ENCODE peak calls at places on chromosomes 16 and 17, in four cellular contexts. I is ACHN; Z is activated CD4-positive, alpha-beta memory T cell treated with anti-CD3 and anti-CD28 coated beads, Interleukin-2, amount 10 ng/mL, durations not matched to agents 7 days and 5 days; H is Caki2. M is an unnamed sample.

GRCh38 chr16:48054881-48055601 is 100.8 kb downstream of the ABCC12 start:
- DNase-seq in H (peak; percentile 27), Z (peak; percentile 43), I (peak; percentile 70), M (peak; percentile 43)

GRCh38 chr17:2723505-2723996 is 12.0 kb upstream of the CLUH start:
- DNase-seq in H (no peak), I (no peak), Z (no peak), M (no peak)

GRCh38 chr16:58306327-58306726 is 11.5 kb upstream of the PRSS54 start:
- DNase-seq in Z (peak; percentile 58), H (no peak), I (peak; percentile 30), M (peak; percentile 9)

GRCh38 chr17:37490022-37490587 is 414 bp downstream of the DUSP14 start:
- DNase-seq in I (peak; percentile 70), Z (peak; percentile 74), H (peak; percentile 52), M (no peak)

GRCh38 chr16:19338335-19338734 is 52.8 kb downstream of the CLEC19A start:
- DNase-seq in I (no peak), H (no peak), Z (no peak), M (no peak)

GRCh38 chr16:11781773-11782172 is 15.3 kb downstream of the ZC3H7A start:
- DNase-seq in H (no peak), Z (no peak), I (no peak), M (no peak)

GRCh38 chr17:29764748-29765147 is 142.0 kb upstream of the CORO6 start:
- DNase-seq in H (no peak), Z (no peak), I (no peak), M (no peak)

GRCh38 chr17:47315451-47316266 is 8.1 kb upstream of the EFCAB13 start:
- DNase-seq in I (peak; percentile 80), Z (peak; percentile 29), H (peak; percentile 69), M (peak; percentile 61)

GRCh38 chr17:64133546-64134215 is 3.7 kb upstream of the ERN1 start:
- DNase-seq in H (peak; percentile 44), I (peak; percentile 81), Z (no peak), M (no peak)

GRCh38 chr17:78725448-78726021 is 56.5 kb downstream of the CYTH1 start:
- DNase-seq in H (no peak), Z (no peak), I (no peak), M (no peak)

GRCh38 chr16:10562361-10562899 is 18.0 kb downstream of the EMP2 start:
- DNase-seq in I (no peak), Z (no peak), H (no peak), M (no peak)

GRCh38 chr17:4110152-4110551 is 32.7 kb downstream of the ZZEF1 start:
- DNase-seq in I (no peak), Z (no peak), H (no peak), M (peak; percentile 31)

GRCh38 chr17:44840936-44841335 is 6.7 kb upstream of the HIGD1B start:
- DNase-seq in H (no peak), Z (no peak), I (no peak), M (no peak)

GRCh38 chr16:1097156-1097555 is 1.1 kb upstream of the C1QTNF8 start:
- DNase-seq in H (no peak), I (no peak), Z (no peak), M (no peak)

GRCh38 chr16:1108299-1109252 is 12.5 kb upstream of the C1QTNF8 start:
- DNase-seq in H (no peak), I (peak; percentile 61), Z (no peak), M (peak; percentile 9)

GRCh38 chr17:78903101-78903779 is at the start of gene CEP295NL:
- DNase-seq in I (peak; percentile 24), H (no peak), Z (no peak), M (no peak)

GRCh38 chr17:68228817-68229570 is 18.8 kb upstream of the AMZ2 start:
- DNase-seq in I (no peak), H (no peak), Z (no peak), M (no peak)

GRCh38 chr17:45307290-45308015 is 9.4 kb downstream of the MAP3K14 start:
- DNase-seq in H (peak; percentile 52), I (peak; percentile 45), Z (peak; percentile 51), M (peak; percentile 90)

GRCh38 chr16:29687755-29688154 is 8.8 kb downstream of the QPRT start:
- DNase-seq in I (no peak), Z (no peak), H (no peak), M (no peak)

GRCh38 chr16:86680661-86681439 is 102.5 kb downstream of the FOXL1 start:
- DNase-seq in H (no peak), I (no peak), Z (no peak), M (peak; percentile 56)

GRCh38 chr17:81164464-81165245 is 652 bp upstream of the PVALEF start:
- DNase-seq in I (no peak), H (no peak), Z (no peak), M (no peak)

GRCh38 chr16:1532081-1532760 is 1.2 kb upstream of the TMEM204 start:
- DNase-seq in H (no peak), Z (no peak), I (no peak), M (no peak)

GRCh38 chr16:66903544-66904427 is 14.9 kb downstream of the CDH16 start:
- DNase-seq in H (no peak), I (no peak), Z (no peak), M (no peak)

GRCh38 chr16:87806246-87806607 is 40.4 kb upstream of the KLHDC4 start:
- DNase-seq in H (no peak), Z (peak; percentile 41), I (peak; percentile 21), M (no peak)

GRCh38 chr17:69424287-69425041 is 10.0 kb downstream of the MAP2K6 start:
- DNase-seq in H (no peak), Z (no peak), I (no peak), M (no peak)

GRCh38 chr16:19980866-19981265 is 92.8 kb downstream of the GPR139 start:
- DNase-seq in I (peak; percentile 49), H (no peak), Z (no peak), M (no peak)

GRCh38 chr16:56932588-56933265 is 785 bp downstream of the HERPUD1 start:
- DNase-seq in H (peak; percentile 74), Z (peak; percentile 62), I (peak; percentile 64), M (peak; percentile 69)

GRCh38 chr16:84889066-84889465 is 69.3 kb downstream of the CRISPLD2 start:
- DNase-seq in H (no peak), I (no peak), Z (no peak), M (no peak)

M was measured in stromal cell of bone marrow.